ENCODE peak calls at places on chromosomes 11 and 22, in five cellular contexts. T, C, U, N and G are unnamed samples.
A peak's percentile ranks its signal among the peaks of the same experiment; 100 is the strongest.

GRCh38 chr11:69300124-69301032 is 6.4 kb downstream of the MYEOV start:
- DNase-seq in U (no peak), C (no peak), T (no peak), N (peak; percentile 80), G (no peak)

GRCh38 chr22:29470159-29470855 is 9.7 kb upstream of the NEFH start:
- DNase-seq in N (no peak), U (no peak), C (peak; percentile 96), T (peak; percentile 63), G (peak; percentile 65)

GRCh38 chr11:90294091-90294490 is 71.2 kb upstream of the CHORDC1 start:
- DNase-seq in U (no peak), T (no peak), N (no peak), C (no peak), G (no peak)

GRCh38 chr11:78510025-78510596 is 64.6 kb downstream of the NARS2 start:
- DNase-seq in U (no peak), N (no peak), C (no peak), T (no peak), G (no peak)

GRCh38 chr11:33932721-33933120 is 40.8 kb upstream of the LMO2 start:
- DNase-seq in T (no peak), N (no peak), C (no peak), U (no peak), G (no peak)

GRCh38 chr11:75673977-75674582 is 5.2 kb upstream of the MAP6 start:
- DNase-seq in N (no peak), C (no peak), U (no peak), T (no peak), G (peak; percentile 39)

GRCh38 chr22:21038405-21038804 is 6.0 kb upstream of the SLC7A4 start:
- DNase-seq in U (no peak), T (no peak), C (peak; percentile 6), N (no peak), G (no peak)

GRCh38 chr11:26087095-26087935 is 244.6 kb upstream of the ANO3 start:
- DNase-seq in T (no peak), C (no peak), N (no peak), U (no peak), G (no peak)

GRCh38 chr22:41369089-41369745 is 12.5 kb upstream of the TEF start:
- DNase-seq in N (no peak), U (no peak), C (peak; percentile 40), T (no peak), G (no peak)

GRCh38 chr11:96162816-96163499 is 180.0 kb downstream of the MAML2 start:
- DNase-seq in U (no peak), C (no peak), N (no peak), T (peak; percentile 30), G (no peak)

GRCh38 chr22:46078241-46079092 is 71.9 kb upstream of the PPARA start:
- DNase-seq in U (peak; percentile 93), T (peak; percentile 92), C (peak; percentile 76), N (peak; percentile 96), G (no peak)

GRCh38 chr22:36331912-36332622 is 55.7 kb downstream of the MYH9 start:
- DNase-seq in T (peak; percentile 74), N (peak; percentile 78), U (peak; percentile 68), C (peak; percentile 60), G (no peak)

GRCh38 chr22:47107431-47107830 is 345.0 kb downstream of the TBC1D22A start:
- DNase-seq in C (no peak), U (no peak), N (no peak), T (no peak), G (no peak)

GRCh38 chr22:38346506-38346905 is 29.3 kb upstream of the CSNK1E start:
- DNase-seq in T (no peak), U (no peak), N (no peak), C (peak; percentile 16), G (no peak)

GRCh38 chr22:41050873-41051272 is 41.5 kb upstream of the EP300 start:
- DNase-seq in N (no peak), C (no peak), U (no peak), T (no peak), G (no peak)

GRCh38 chr22:25900880-25901279 is 158.9 kb downstream of the MYO18B start:
- DNase-seq in N (no peak), T (no peak), C (peak; percentile 28), U (no peak), G (no peak)

GRCh38 chr11:61116426-61117214 is 14.3 kb downstream of the CD5 start:
- DNase-seq in C (no peak), U (peak; percentile 3), N (no peak), T (no peak), G (no peak)

GRCh38 chr11:130549393-130549999 is 101.1 kb downstream of the ADAMTS15 start:
- DNase-seq in T (no peak), C (no peak), U (no peak), N (no peak), G (no peak)

GRCh38 chr11:10623797-10624761 is 55.6 kb upstream of the LYVE1 start:
- DNase-seq in C (peak; percentile 85), N (peak; percentile 55), U (no peak), T (peak; percentile 23), G (peak; percentile 81)

GRCh38 chr22:30927806-30928205 is 40.8 kb downstream of the MORC2 start:
- DNase-seq in U (no peak), T (no peak), N (no peak), C (no peak), G (no peak)
- H3K36me3 ChIP-seq in U (peaks cover 47% of the 10 kb centered on the region), T (peaks cover 37% of the 10 kb centered on the region), N (peaks cover 68% of the 10 kb centered on the region), C (peaks cover 48% of the 10 kb centered on the region), G (peaks cover 9% of the 10 kb centered on the region)

GRCh38 chr11:72737341-72737740 is 14.9 kb downstream of the ARAP1 start:
- DNase-seq in C (no peak), T (no peak), U (no peak), N (no peak), G (no peak)
- H3K4me3 ChIP-seq in C (no peak overlapping the region), T (no peak overlapping the region), U (no peak overlapping the region), N (no peak overlapping the region), G (no peak overlapping the region)

GRCh38 chr11:47239889-47240288 is 8.7 kb downstream of the ACP2 start:
- DNase-seq in T (no peak), C (peak; percentile 18), U (no peak), N (no peak), G (no peak)
- H3K36me3 ChIP-seq in T (peaks cover 40% of the 10 kb centered on the region), C (peaks cover 42% of the 10 kb centered on the region), U (peaks cover 85% of the 10 kb centered on the region), N (peaks cover 91% of the 10 kb centered on the region), G (peaks cover 5% of the 10 kb centered on the region)

GRCh38 chr11:14350215-14350614 is 8.8 kb downstream of the RRAS2 start:
- DNase-seq in C (peak; percentile 46), T (no peak), N (no peak), U (no peak), G (no peak)

GRCh38 chr11:14347494-14347893 is 11.5 kb downstream of the RRAS2 start:
- DNase-seq in T (no peak), U (no peak), C (no peak), N (no peak), G (no peak)

GRCh38 chr11:14346303-14346702 is 12.7 kb downstream of the RRAS2 start:
- DNase-seq in T (no peak), C (no peak), U (no peak), N (no peak), G (no peak)

GRCh38 chr11:14345668-14346067 is 13.3 kb downstream of the RRAS2 start:
- DNase-seq in C (no peak), N (no peak), T (no peak), U (no peak), G (no peak)

GRCh38 chr11:14347991-14348390 is 11.0 kb downstream of the RRAS2 start:
- DNase-seq in N (no peak), C (no peak), T (no peak), U (no peak), G (no peak)
- H3K4me3 ChIP-seq in N (no peak overlapping the region), C (no peak overlapping the region), T (no peak overlapping the region), U (no peak overlapping the region), G (no peak overlapping the region)